ENCODE peak calls at places on chromosomes 6 and 20, in five cellular contexts. O, A, M, W and C are unnamed samples. For H3K4me1, the result is how much of the 10 kb centered on the place peaks cover.

GRCh38 chr6:42045538-42046460 is 4.5 kb upstream of the TAF8 start:
- DNase-seq in A (peak), O (no peak), M (peak), W (peak), C (peak)

GRCh38 chr20:20289331-20289730 is 78.6 kb upstream of the INSM1 start:
- DNase-seq in M (no peak), A (no peak), W (no peak), O (no peak), C (no peak)

GRCh38 chr20:62944184-62944583 is 6.2 kb downstream of the GID8 start:
- DNase-seq in W (no peak), A (no peak), O (no peak), M (no peak), C (no peak)

GRCh38 chr6:89145962-89146747 is at the start of gene PM20D2:
- DNase-seq in O (peak), A (peak), M (peak), W (peak), C (peak)

GRCh38 chr6:149221774-149222070 is 95.8 kb upstream of the TAB2 start:
- DNase-seq in W (no peak), O (no peak), A (no peak), M (no peak), C (no peak)

GRCh38 chr6:167396659-167397490 is 72.0 kb downstream of the TTLL2 start:
- DNase-seq in A (no peak), W (no peak), M (no peak), O (no peak), C (no peak)

GRCh38 chr20:46214831-46215488 is 93.3 kb downstream of the CDH22 start:
- DNase-seq in O (no peak), W (peak), A (no peak), M (no peak), C (peak)

GRCh38 chr6:105873799-105874198 is 212.3 kb upstream of the PRDM1 start:
- DNase-seq in M (no peak), W (no peak), A (no peak), O (no peak), C (no peak)

GRCh38 chr20:23162887-23163286 is 76.8 kb upstream of the CD93 start:
- DNase-seq in A (no peak), W (no peak), M (no peak), O (no peak), C (no peak)

DNA sequence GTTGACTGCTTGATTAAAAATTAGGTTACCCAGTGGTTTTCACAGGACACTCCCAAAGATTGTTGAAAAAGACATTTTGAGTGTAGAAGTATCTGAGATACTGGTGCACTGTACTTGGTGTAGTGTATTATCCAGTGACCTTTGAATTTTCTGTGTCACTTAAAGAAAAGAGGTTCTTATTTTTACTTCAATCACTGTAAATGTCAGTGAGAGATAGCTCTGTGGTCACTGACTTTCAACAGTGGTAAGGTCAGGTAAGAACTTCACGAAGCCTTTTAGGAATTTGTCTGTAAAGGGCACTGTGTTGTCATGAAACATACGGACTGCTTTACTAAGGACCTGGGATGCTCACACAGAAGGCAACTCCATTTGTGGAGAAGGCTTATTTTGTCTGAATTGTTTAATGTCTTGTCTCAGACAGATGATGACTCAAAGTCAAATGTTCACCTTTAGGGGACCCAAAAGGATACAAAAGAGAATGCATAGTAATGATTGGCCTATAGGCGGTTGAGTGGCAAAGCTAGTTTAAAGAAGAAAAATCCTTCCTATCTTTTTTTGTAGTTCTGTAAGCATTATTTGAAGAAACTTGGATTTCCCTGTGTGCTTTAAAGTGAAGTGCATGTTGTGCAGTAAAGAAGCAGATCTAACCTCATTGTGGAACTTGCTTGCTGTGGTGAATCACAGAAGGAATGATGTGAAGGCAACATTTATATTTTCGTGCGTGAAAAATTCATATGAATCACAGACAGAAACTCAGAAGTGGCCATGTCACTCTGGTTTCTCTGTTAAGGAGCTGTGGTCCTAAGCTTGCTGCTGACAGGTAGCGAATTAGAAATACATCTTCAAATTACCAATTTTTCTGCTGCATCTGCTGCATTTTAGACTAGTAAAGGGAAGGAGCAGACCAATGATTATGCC is 47.3 kb downstream of the ZFAND3 start:
- DNase-seq in M (no peak), O (no peak), W (no peak), A (no peak), C (no peak)
- H3K4me1 ChIP-seq in M (half or more), O (under half), W (under half), A (under half), C (under half)

GRCh38 chr6:17931227-17931626 is 56.2 kb downstream of the KIF13A start:
- DNase-seq in A (no peak), M (no peak), O (no peak), W (no peak), C (no peak)

GRCh38 chr6:17928514-17929430 is 58.7 kb downstream of the KIF13A start:
- DNase-seq in O (no peak), A (no peak), W (peak), M (no peak), C (no peak)

GRCh38 chr6:17935188-17936149 is 52.0 kb downstream of the KIF13A start:
- DNase-seq in W (no peak), M (no peak), A (peak), O (no peak), C (no peak)

GRCh38 chr6:17930321-17930993 is 57.0 kb downstream of the KIF13A start:
- DNase-seq in W (no peak), A (no peak), O (no peak), M (no peak), C (no peak)

DNA sequence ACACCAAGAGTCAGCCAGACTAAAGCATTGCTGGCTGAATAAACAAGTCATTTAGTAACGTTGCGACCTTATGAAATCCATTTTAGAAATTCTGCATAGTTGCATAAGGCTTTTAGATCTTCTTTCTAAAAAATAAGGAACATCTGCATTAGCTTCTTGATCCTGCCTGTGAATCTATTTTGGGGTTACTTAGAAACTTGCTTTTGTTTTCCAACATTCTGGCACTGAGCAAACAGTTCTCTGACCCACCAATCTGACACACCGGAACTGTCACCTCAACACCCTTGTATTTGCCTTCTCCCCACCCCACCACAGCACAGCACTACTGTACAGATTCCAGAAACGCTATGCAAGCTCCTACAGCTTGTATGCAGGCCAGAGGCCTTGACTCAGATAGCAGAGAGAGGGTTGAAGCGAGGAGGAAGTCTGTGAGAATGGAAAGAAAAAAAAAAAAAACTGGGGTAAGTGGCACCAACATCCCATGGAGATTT is 55.0 kb downstream of the KIF13A start:
- DNase-seq in M (no peak), W (no peak), A (no peak), O (no peak), C (no peak)
- H3K4me1 ChIP-seq in M (half or more), W (under half), A (under half), O (under half), C (under half)

GRCh38 chr6:111588366-111588765 is 17.3 kb downstream of the TRAF3IP2 start:
- DNase-seq in A (no peak), M (no peak), W (no peak), O (no peak), C (no peak)
- H3K4me1 ChIP-seq in A (under half), M (half or more), W (half or more), O (under half), C (under half)

GRCh38 chr20:32201296-32201976 is 6.1 kb downstream of the PLAGL2 start:
- DNase-seq in M (no peak), W (no peak), O (no peak), A (no peak), C (no peak)
- H3K4me1 ChIP-seq in M (half or more), W (under half), O (under half), A (under half), C (under half)

GRCh38 chr6:40585218-40585617 is 1.9 kb downstream of the LRFN2 start:
- DNase-seq in A (no peak), W (no peak), M (no peak), O (no peak), C (no peak)
- H3K4me1 ChIP-seq in A (under half), W (under half), M (under half), O (under half), C (half or more)